ENCODE peak calls at places on chromosomes 16 and 17, in four cellular contexts. One of them, this sample, is unnamed. For H3K36me3, the result is how much of the 10 kb centered on the place peaks cover.

GRCh38 chr17:7048968-7049367 is 5.1 kb upstream of the SLC16A11 start:
- DNase-seq in SK-N-SH: no peak
- DNase-seq in tibial artery: no peak
- DNase-seq in left ventricle myocardium inferior: no peak
- DNase-seq in this sample: no peak

GRCh38 chr17:64627797-64628196 is 34.3 kb downstream of the SMURF2 start:
- DNase-seq in tibial artery: no peak
- DNase-seq in SK-N-SH: no peak
- DNase-seq in left ventricle myocardium inferior: no peak
- DNase-seq in this sample: no peak

GRCh38 chr17:40422990-40423611 is 5.4 kb upstream of the TOP2A start:
- DNase-seq in tibial artery: no peak
- DNase-seq in left ventricle myocardium inferior: no peak
- DNase-seq in SK-N-SH: no peak
- DNase-seq in this sample: no peak

GRCh38 chr17:54836723-54837462 is 63.8 kb upstream of the TOM1L1 start:
- DNase-seq in tibial artery: no peak
- DNase-seq in left ventricle myocardium inferior: no peak
- DNase-seq in SK-N-SH: no peak
- DNase-seq in this sample: no peak

GRCh38 chr16:8887438-8887765 is 5.3 kb downstream of the LITAFD start:
- DNase-seq in SK-N-SH: no peak
- DNase-seq in tibial artery: no peak
- DNase-seq in left ventricle myocardium inferior: no peak
- DNase-seq in this sample: no peak

GRCh38 chr17:58447039-58447975 is 30.0 kb upstream of the RNF43 start:
- DNase-seq in left ventricle myocardium inferior: peak
- DNase-seq in SK-N-SH: peak
- DNase-seq in tibial artery: no peak
- DNase-seq in this sample: no peak

GRCh38 chr17:47872019-47872650 is 21.2 kb upstream of the SP6 start:
- DNase-seq in SK-N-SH: no peak
- DNase-seq in tibial artery: no peak
- DNase-seq in left ventricle myocardium inferior: no peak
- DNase-seq in this sample: no peak

GRCh38 chr17:15210247-15210646 is 54.9 kb downstream of the PMP22 start:
- DNase-seq in tibial artery: no peak
- DNase-seq in left ventricle myocardium inferior: no peak
- DNase-seq in SK-N-SH: peak
- DNase-seq in this sample: no peak

GRCh38 chr17:49575524-49576120 is at the start of gene NXPH3:
- DNase-seq in tibial artery: peak
- DNase-seq in left ventricle myocardium inferior: peak
- DNase-seq in SK-N-SH: peak
- DNase-seq in this sample: peak

GRCh38 chr17:20072692-20072992 is 63.5 kb downstream of the SPECC1 start:
- DNase-seq in tibial artery: no peak
- DNase-seq in left ventricle myocardium inferior: no peak
- DNase-seq in SK-N-SH: no peak
- DNase-seq in this sample: no peak

GRCh38 chr17:15404116-15404730 is 62.8 kb upstream of the TEKT3 start:
- DNase-seq in left ventricle myocardium inferior: no peak
- DNase-seq in SK-N-SH: no peak
- DNase-seq in tibial artery: no peak
- DNase-seq in this sample: no peak

GRCh38 chr16:2149630-2150417 is 1.4 kb downstream of the RAB26 start:
- DNase-seq in left ventricle myocardium inferior: no peak
- DNase-seq in SK-N-SH: no peak
- DNase-seq in tibial artery: no peak
- DNase-seq in this sample: no peak

GRCh38 chr16:14289692-14290340 is 218.7 kb downstream of the MRTFB start:
- DNase-seq in left ventricle myocardium inferior: no peak
- DNase-seq in SK-N-SH: peak
- DNase-seq in tibial artery: no peak
- DNase-seq in this sample: no peak

GRCh38 chr16:66273036-66273435 is 93.5 kb upstream of the CDH5 start:
- DNase-seq in SK-N-SH: no peak
- DNase-seq in tibial artery: no peak
- DNase-seq in left ventricle myocardium inferior: no peak
- DNase-seq in this sample: no peak

GRCh38 chr16:66275795-66276428 is 90.6 kb upstream of the CDH5 start:
- DNase-seq in SK-N-SH: peak
- DNase-seq in left ventricle myocardium inferior: no peak
- DNase-seq in tibial artery: no peak
- DNase-seq in this sample: no peak

GRCh38 chr16:66273644-66274334 is 92.7 kb upstream of the CDH5 start:
- DNase-seq in tibial artery: no peak
- DNase-seq in left ventricle myocardium inferior: no peak
- DNase-seq in SK-N-SH: no peak
- DNase-seq in this sample: no peak

GRCh38 chr16:66272461-66272860 is 94.0 kb upstream of the CDH5 start:
- DNase-seq in SK-N-SH: no peak
- DNase-seq in left ventricle myocardium inferior: no peak
- DNase-seq in tibial artery: no peak
- DNase-seq in this sample: no peak

GRCh38 chr16:66274335-66275110 is 92.0 kb upstream of the CDH5 start:
- DNase-seq in SK-N-SH: peak
- DNase-seq in tibial artery: no peak
- DNase-seq in left ventricle myocardium inferior: no peak
- DNase-seq in this sample: no peak
- TF ChIP-seq CTCF in SK-N-SH: peak
- TF ChIP-seq CTCF in tibial artery: peak
- TF ChIP-seq CTCF in left ventricle myocardium inferior: peak
- TF ChIP-seq CTCF in this sample: no peak

DNA sequence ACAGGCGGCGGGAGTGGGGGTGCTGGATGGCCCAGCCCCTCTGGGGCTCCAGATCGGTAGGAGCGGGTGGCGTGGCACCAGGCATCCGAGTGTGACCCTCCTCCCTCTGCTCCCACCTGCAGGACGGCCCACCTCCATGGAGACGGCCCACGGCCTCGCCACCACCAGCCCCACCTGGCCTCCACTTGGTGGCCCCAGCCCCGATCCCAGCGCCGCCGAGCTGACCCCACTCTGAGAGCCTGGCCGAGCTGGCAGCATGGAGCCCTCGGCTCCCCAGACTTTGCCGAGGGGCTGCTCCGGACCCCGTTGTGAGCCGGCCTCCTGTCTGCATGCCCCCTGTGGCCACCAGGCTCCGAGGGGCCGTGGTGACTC is 4.7 kb upstream of the NUDT16L1 start:
- DNase-seq in left ventricle myocardium inferior: no peak
- DNase-seq in tibial artery: peak
- DNase-seq in SK-N-SH: no peak
- DNase-seq in this sample: no peak
- H3K36me3 ChIP-seq in left ventricle myocardium inferior: under half
- H3K36me3 ChIP-seq in tibial artery: half or more
- H3K36me3 ChIP-seq in SK-N-SH: under half
- H3K36me3 ChIP-seq in this sample: under half

GRCh38 chr16:64983983-64984382 is 137.9 kb downstream of the CDH11 start:
- DNase-seq in tibial artery: no peak
- DNase-seq in left ventricle myocardium inferior: no peak
- DNase-seq in SK-N-SH: peak
- DNase-seq in this sample: no peak
- TF ChIP-seq CTCF in tibial artery: peak
- TF ChIP-seq CTCF in left ventricle myocardium inferior: peak
- TF ChIP-seq CTCF in SK-N-SH: peak
- TF ChIP-seq CTCF in this sample: no peak

DNA sequence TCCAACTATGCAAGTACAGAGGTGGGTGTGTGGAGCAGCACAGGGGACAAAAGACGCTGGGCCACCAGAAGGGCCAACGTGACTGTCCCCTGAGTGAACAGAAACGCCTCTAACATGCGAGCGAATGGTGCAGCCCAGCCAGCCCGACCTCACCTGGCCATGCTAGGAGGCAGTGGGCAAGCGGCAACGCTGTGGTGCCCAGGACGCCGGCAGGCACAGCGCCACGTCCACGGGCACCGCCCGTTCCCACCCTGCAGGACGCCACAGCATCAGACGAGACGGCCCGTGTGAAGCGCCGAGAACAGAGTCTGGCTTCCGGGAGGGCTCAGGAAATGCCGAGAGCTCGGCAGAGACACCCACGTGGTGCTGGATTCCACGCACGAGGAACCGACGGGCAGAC is 2.2 kb downstream of the CEP295NL start:
- DNase-seq in tibial artery: no peak
- DNase-seq in SK-N-SH: no peak
- DNase-seq in left ventricle myocardium inferior: no peak
- DNase-seq in this sample: no peak
- H3K36me3 ChIP-seq in tibial artery: under half
- H3K36me3 ChIP-seq in SK-N-SH: under half
- H3K36me3 ChIP-seq in left ventricle myocardium inferior: under half
- H3K36me3 ChIP-seq in this sample: under half

DNA sequence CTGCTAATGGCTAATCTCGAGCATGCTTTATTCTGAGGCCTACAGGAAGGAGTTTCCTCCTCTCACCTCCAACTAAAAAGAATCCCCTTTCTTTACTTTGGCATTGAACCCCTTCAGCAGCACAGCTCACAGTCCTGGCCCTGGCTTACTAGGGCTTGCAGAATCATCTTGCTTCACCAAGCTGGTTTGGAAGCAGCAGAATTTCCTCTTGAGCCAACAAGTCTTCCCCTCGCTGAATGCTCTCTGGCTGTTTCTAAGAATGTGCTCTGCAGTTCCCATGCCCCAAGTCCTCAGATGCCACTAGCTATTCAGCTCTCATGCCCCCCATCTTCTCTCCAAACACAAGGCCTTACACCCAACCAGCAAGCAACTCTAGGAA is 271.2 kb downstream of the NTN1 start:
- DNase-seq in tibial artery: peak
- DNase-seq in left ventricle myocardium inferior: no peak
- DNase-seq in SK-N-SH: no peak
- DNase-seq in this sample: no peak
- TF ChIP-seq CTCF in tibial artery: no peak
- TF ChIP-seq CTCF in left ventricle myocardium inferior: peak
- TF ChIP-seq CTCF in SK-N-SH: no peak
- TF ChIP-seq CTCF in this sample: no peak

GRCh38 chr17:34998205-34998604 is 17.9 kb downstream of the LIG3 start:
- DNase-seq in tibial artery: peak
- DNase-seq in left ventricle myocardium inferior: peak
- DNase-seq in SK-N-SH: peak
- DNase-seq in this sample: peak
- H3K36me3 ChIP-seq in tibial artery: half or more
- H3K36me3 ChIP-seq in left ventricle myocardium inferior: half or more
- H3K36me3 ChIP-seq in SK-N-SH: under half
- H3K36me3 ChIP-seq in this sample: half or more

GRCh38 chr17:43079578-43080302 is 45.4 kb downstream of the BRCA1 start:
- DNase-seq in left ventricle myocardium inferior: no peak
- DNase-seq in SK-N-SH: no peak
- DNase-seq in tibial artery: no peak
- DNase-seq in this sample: no peak

GRCh38 chr17:43090022-43090421 is 35.1 kb downstream of the BRCA1 start:
- DNase-seq in tibial artery: no peak
- DNase-seq in left ventricle myocardium inferior: no peak
- DNase-seq in SK-N-SH: no peak
- DNase-seq in this sample: no peak

DNA sequence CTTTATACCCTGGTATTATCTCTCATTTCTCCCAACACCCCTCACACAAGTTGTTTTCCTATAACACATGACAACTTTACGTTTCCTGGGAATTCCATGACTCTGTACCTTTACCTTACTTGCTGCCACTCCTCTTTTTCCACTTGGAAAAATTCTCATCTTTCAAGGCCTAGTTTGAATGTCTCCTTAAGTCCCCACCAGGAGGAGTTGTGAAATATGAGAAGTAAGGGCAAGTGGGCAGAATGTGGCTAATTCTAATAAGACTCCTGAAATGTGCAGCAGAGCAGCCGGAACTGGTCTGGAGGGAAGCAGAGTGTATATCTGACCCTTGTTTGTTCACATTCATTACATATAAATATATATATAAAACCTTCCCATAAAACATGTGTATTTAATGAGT is 39.7 kb downstream of the BRCA1 start:
- DNase-seq in SK-N-SH: no peak
- DNase-seq in left ventricle myocardium inferior: no peak
- DNase-seq in tibial artery: no peak
- DNase-seq in this sample: no peak
- TF ChIP-seq CTCF in SK-N-SH: peak
- TF ChIP-seq CTCF in left ventricle myocardium inferior: no peak
- TF ChIP-seq CTCF in tibial artery: no peak
- TF ChIP-seq CTCF in this sample: no peak

DNA sequence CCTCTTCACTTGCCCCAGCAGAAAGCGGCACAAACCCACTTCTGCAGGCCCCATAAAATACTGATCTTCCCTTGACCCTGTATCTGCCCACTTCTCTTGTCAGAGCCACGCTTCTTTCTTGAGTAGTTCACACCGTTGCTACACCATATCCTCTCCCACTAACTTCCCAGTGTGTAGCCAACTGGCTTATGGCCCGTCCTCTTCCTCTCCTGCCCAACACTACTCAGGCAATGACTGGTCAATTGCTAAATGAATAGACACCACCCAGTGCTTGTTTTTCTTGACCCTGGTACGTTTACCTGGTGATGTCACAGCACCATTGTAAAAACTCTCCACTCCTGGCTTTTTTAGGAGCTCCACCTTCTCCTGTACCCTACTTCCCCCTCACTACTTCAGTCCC is 86.9 kb downstream of the NDEL1 start:
- DNase-seq in tibial artery: no peak
- DNase-seq in left ventricle myocardium inferior: no peak
- DNase-seq in SK-N-SH: no peak
- DNase-seq in this sample: no peak
- H3K36me3 ChIP-seq in tibial artery: half or more
- H3K36me3 ChIP-seq in left ventricle myocardium inferior: under half
- H3K36me3 ChIP-seq in SK-N-SH: under half
- H3K36me3 ChIP-seq in this sample: under half

GRCh38 chr17:4664230-4664629 is 22.8 kb upstream of the ALOX15 start:
- DNase-seq in SK-N-SH: no peak
- DNase-seq in tibial artery: no peak
- DNase-seq in left ventricle myocardium inferior: no peak
- DNase-seq in this sample: no peak
- TF ChIP-seq CTCF in SK-N-SH: no peak
- TF ChIP-seq CTCF in tibial artery: no peak
- TF ChIP-seq CTCF in left ventricle myocardium inferior: no peak
- TF ChIP-seq CTCF in this sample: no peak

DNA sequence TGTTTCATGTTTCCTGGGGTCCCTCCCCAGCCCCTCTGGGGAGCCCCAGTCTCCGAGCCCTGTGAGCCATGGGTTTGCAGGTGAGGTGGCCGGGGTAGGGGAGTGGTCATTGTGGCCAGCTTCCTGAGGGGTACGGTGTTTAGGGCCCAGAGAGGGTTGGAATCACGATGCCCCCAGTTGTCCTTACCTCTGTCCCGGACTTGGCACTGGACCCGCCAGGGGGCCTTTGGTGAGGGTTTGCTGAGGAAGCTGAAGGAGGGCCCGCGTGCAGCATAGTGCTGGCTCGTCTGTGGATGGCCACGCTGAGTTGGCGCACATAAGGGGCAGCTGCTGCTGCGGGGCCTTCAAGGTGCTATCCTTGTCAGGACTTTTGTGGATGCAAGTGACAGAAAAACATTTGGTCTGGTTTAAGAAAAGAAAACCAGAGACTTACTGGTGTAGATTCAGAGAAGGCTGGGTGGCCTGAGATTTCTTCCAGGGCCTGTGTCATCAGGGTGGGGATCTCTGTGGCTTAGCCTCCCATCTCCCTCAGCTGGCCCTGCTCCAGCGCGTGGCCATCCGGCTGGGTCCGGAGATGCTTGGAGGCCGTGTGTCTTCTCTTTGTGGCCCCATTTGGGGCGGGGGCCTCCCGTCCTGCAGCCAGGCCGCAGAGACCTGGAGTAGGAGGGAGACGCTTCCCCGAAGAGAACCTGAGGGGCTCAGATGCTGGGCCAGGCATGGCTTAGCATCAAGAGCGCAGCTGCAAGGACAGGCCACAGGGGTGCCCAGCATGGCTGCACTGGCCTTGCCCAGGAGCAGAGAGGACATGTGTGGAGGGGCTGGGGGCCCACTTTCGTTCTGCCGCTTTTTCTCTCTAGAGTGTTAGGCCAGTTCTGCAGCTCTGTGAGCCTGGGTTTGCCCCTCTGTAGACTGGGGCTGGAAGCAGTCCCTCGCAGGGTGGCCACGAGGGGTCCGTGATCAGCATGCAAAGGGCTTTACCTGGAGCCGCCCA is 33.7 kb upstream of the NUDT16L1 start:
- DNase-seq in left ventricle myocardium inferior: no peak
- DNase-seq in tibial artery: no peak
- DNase-seq in SK-N-SH: no peak
- DNase-seq in this sample: no peak
- H3K36me3 ChIP-seq in left ventricle myocardium inferior: under half
- H3K36me3 ChIP-seq in tibial artery: half or more
- H3K36me3 ChIP-seq in SK-N-SH: under half
- H3K36me3 ChIP-seq in this sample: under half